ENCODE peak calls at places on chromosomes 12 and 14, in ten cellular contexts. Y, R, N, B, D, C, U, V, X and I are unnamed samples.

GRCh38 chr12:56488041-56488955 is at the start of gene GLS2:
- DNase-seq in Y (peak), R (peak), N (peak), B (peak), D (peak), C (peak), U (peak), V (peak), X (peak), I (peak)

GRCh38 chr12:102171951-102172350 is 25.7 kb downstream of the PMCH start:
- DNase-seq in Y (no peak), R (no peak), N (no peak), B (peak), D (no peak), C (no peak), U (no peak), V (no peak), X (no peak), I (no peak)

GRCh38 chr12:108400900-108401480 is 61.9 kb upstream of the CMKLR1 start:
- DNase-seq in Y (no peak), R (no peak), N (no peak), B (no peak), D (no peak), C (no peak), U (no peak), V (no peak), X (no peak), I (no peak)

GRCh38 chr12:57461904-57462306 is 2.3 kb downstream of the GLI1 start:
- DNase-seq in Y (peak), R (no peak), N (no peak), B (no peak), D (no peak), C (no peak), U (peak), V (no peak), X (no peak), I (no peak)

GRCh38 chr12:116406529-116406928 is 129.0 kb upstream of the MED13L start:
- DNase-seq in Y (peak), R (peak), N (no peak), B (peak), D (peak), C (no peak), U (peak), V (peak), X (peak), I (peak)

GRCh38 chr12:32005496-32006125 is 46.4 kb downstream of the RESF1 start:
- DNase-seq in Y (no peak), R (no peak), N (no peak), B (peak), D (no peak), C (no peak), U (no peak), V (no peak), X (no peak), I (no peak)

GRCh38 chr12:43132291-43132690 is 419.7 kb downstream of the ADAMTS20 start:
- DNase-seq in Y (peak), R (no peak), N (no peak), B (peak), D (no peak), C (no peak), U (no peak), V (no peak), X (no peak), I (no peak)

GRCh38 chr14:76954791-76955190 is 73.7 kb downstream of the IRF2BPL start:
- DNase-seq in Y (no peak), R (no peak), N (no peak), B (no peak), D (no peak), C (no peak), U (no peak), V (no peak), X (no peak), I (no peak)

GRCh38 chr12:131362290-131363211 is 348.3 kb upstream of the SFSWAP start:
- DNase-seq in Y (no peak), R (no peak), N (no peak), B (no peak), D (no peak), C (no peak), U (no peak), V (no peak), X (no peak), I (no peak)

GRCh38 chr12:1297206-1297605 is 297.2 kb downstream of the FBXL14 start:
- DNase-seq in Y (peak), R (no peak), N (peak), B (peak), D (no peak), C (no peak), U (peak), V (no peak), X (no peak), I (no peak)

GRCh38 chr14:69270795-69271708 is 11.1 kb downstream of the GALNT16 start:
- DNase-seq in Y (peak), R (no peak), N (peak), B (no peak), D (no peak), C (no peak), U (no peak), V (peak), X (no peak), I (no peak)

GRCh38 chr14:97887690-97888089 is 1090.5 kb downstream of the VRK1 start:
- DNase-seq in Y (no peak), R (no peak), N (no peak), B (no peak), D (no peak), C (no peak), U (no peak), V (no peak), X (no peak), I (no peak)

GRCh38 chr14:105146976-105147700 is 21.4 kb downstream of the JAG2 start:
- DNase-seq in Y (no peak), R (no peak), N (no peak), B (no peak), D (no peak), C (no peak), U (no peak), V (no peak), X (no peak), I (no peak)

GRCh38 chr14:93693914-93694313 is 94.4 kb downstream of the PRIMA1 start:
- DNase-seq in Y (no peak), R (no peak), N (no peak), B (no peak), D (no peak), C (no peak), U (no peak), V (no peak), X (no peak), I (no peak)

GRCh38 chr12:42904683-42905418 is 315.3 kb upstream of the PRICKLE1 start:
- DNase-seq in Y (no peak), R (no peak), N (no peak), B (no peak), D (no peak), C (no peak), U (no peak), V (no peak), X (no peak), I (no peak)

GRCh38 chr14:21476526-21476924 is 234 bp downstream of the RAB2B start:
- DNase-seq in Y (no peak), R (peak), N (no peak), B (peak), D (peak), C (no peak), U (no peak), V (peak), X (peak), I (no peak)

GRCh38 chr12:32535260-32535999 is 136.1 kb downstream of the FGD4 start:
- DNase-seq in Y (peak), R (no peak), N (peak), B (peak), D (peak), C (no peak), U (peak), V (peak), X (peak), I (peak)

GRCh38 chr14:53183071-53183470 is 29.9 kb upstream of the DDHD1 start:
- DNase-seq in Y (no peak), R (no peak), N (no peak), B (no peak), D (no peak), C (no peak), U (no peak), V (no peak), X (no peak), I (peak)

GRCh38 chr14:43754838-43755237 is 752.2 kb downstream of the FSCB start:
- DNase-seq in Y (no peak), R (no peak), N (no peak), B (no peak), D (no peak), C (no peak), U (no peak), V (no peak), X (no peak), I (no peak)

GRCh38 chr14:102277874-102278630 is 26.9 kb downstream of the MOK start:
- DNase-seq in Y (peak), R (no peak), N (no peak), B (no peak), D (no peak), C (no peak), U (no peak), V (no peak), X (no peak), I (no peak)

GRCh38 chr12:30795660-30796507 is 41.1 kb upstream of the CAPRIN2 start:
- DNase-seq in Y (peak), R (no peak), N (peak), B (peak), D (peak), C (no peak), U (peak), V (peak), X (peak), I (peak)

GRCh38 chr12:46160081-46160980 is 108.5 kb downstream of the SLC38A1 start:
- DNase-seq in Y (peak), R (no peak), N (peak), B (peak), D (no peak), C (peak), U (peak), V (no peak), X (no peak), I (peak)

GRCh38 chr14:96011609-96012008 is 27.6 kb upstream of the C14orf132 start:
- DNase-seq in Y (no peak), R (no peak), N (no peak), B (no peak), D (no peak), C (no peak), U (no peak), V (no peak), X (no peak), I (no peak)

GRCh38 chr14:104724981-104725771 is 1.1 kb downstream of the ADSS1 start:
- DNase-seq in Y (peak), R (no peak), N (peak), B (peak), D (no peak), C (no peak), U (no peak), V (peak), X (peak), I (peak)

GRCh38 chr12:11824736-11825135 is 175.3 kb downstream of the ETV6 start:
- DNase-seq in Y (no peak), R (no peak), N (no peak), B (no peak), D (no peak), C (no peak), U (no peak), V (no peak), X (no peak), I (no peak)

GRCh38 chr12:92619730-92620684 is 82.8 kb upstream of the PLEKHG7 start:
- DNase-seq in Y (no peak), R (no peak), N (no peak), B (no peak), D (no peak), C (no peak), U (peak), V (no peak), X (peak), I (no peak)

GRCh38 chr12:103771466-103771865 is 69.6 kb downstream of the NT5DC3 start:
- DNase-seq in Y (peak), R (no peak), N (peak), B (peak), D (no peak), C (no peak), U (peak), V (peak), X (peak), I (peak)

GRCh38 chr12:31322651-31323248 is 3.2 kb downstream of the SINHCAF start:
- DNase-seq in Y (peak), R (no peak), N (peak), B (peak), D (no peak), C (no peak), U (peak), V (peak), X (peak), I (no peak)

GRCh38 chr14:102590667-102591099 is 1.8 kb upstream of the RCOR1 start:
- DNase-seq in Y (peak), R (no peak), N (peak), B (peak), D (no peak), C (no peak), U (no peak), V (peak), X (peak), I (no peak)

GRCh38 chr12:30146561-30146960 is 362.8 kb upstream of the TMTC1 start:
- DNase-seq in Y (no peak), R (no peak), N (no peak), B (no peak), D (no peak), C (no peak), U (no peak), V (no peak), X (no peak), I (no peak)

GRCh38 chr12:89085421-89085820 is 266.9 kb downstream of the DUSP6 start:
- DNase-seq in Y (no peak), R (no peak), N (peak), B (no peak), D (no peak), C (no peak), U (no peak), V (no peak), X (no peak), I (no peak)

GRCh38 chr14:104266643-104267575 is 128.5 kb downstream of the KIF26A start:
- DNase-seq in Y (no peak), R (peak), N (no peak), B (no peak), D (no peak), C (no peak), U (no peak), V (peak), X (no peak), I (no peak)

GRCh38 chr12:109444263-109444662 is 32.8 kb downstream of the KCTD10 start:
- DNase-seq in Y (no peak), R (no peak), N (no peak), B (peak), D (no peak), C (no peak), U (no peak), V (no peak), X (no peak), I (no peak)

GRCh38 chr12:47549258-47549657 is 156.6 kb downstream of the RPAP3 start:
- DNase-seq in Y (peak), R (no peak), N (no peak), B (no peak), D (no peak), C (no peak), U (no peak), V (no peak), X (no peak), I (no peak)

GRCh38 chr12:47545938-47546609 is 159.8 kb downstream of the RPAP3 start:
- DNase-seq in Y (peak), R (no peak), N (no peak), B (no peak), D (no peak), C (no peak), U (peak), V (no peak), X (no peak), I (no peak)

GRCh38 chr12:47551426-47551851 is 154.4 kb downstream of the RPAP3 start:
- DNase-seq in Y (peak), R (no peak), N (no peak), B (peak), D (no peak), C (no peak), U (peak), V (no peak), X (no peak), I (no peak)

DNA sequence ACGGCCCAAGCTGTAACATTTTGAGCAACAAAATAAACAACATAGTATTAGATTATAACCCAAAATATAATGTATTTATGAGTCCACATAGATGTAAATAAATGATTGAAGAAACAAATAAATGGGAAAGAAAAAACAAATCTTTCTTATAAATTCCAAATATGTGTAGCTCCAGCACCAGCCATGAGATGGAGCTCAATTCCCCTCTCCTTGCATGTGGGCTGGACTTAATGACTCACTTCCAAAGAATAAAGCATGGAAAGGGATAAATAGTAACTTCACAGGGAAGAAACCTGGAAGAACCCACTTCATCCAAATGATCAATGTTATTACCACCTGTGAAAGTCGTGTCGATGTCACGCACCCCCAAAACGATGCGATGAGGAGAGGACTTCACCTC is 158.8 kb downstream of the RPAP3 start:
- DNase-seq in Y (peak), R (no peak), N (peak), B (peak), D (no peak), C (peak), U (peak), V (no peak), X (no peak), I (peak)
- TF ChIP-seq CTCF in Y (peak), R (no peak), N (peak), B (peak), D (no peak), C (peak), U (peak), V (peak), X (no peak), I (peak)

GRCh38 chr12:24599737-24600136 is 349.2 kb downstream of the BCAT1 start:
- DNase-seq in Y (no peak), R (no peak), N (no peak), B (no peak), D (no peak), C (no peak), U (no peak), V (no peak), X (no peak), I (no peak)
- TF ChIP-seq CTCF in Y (no peak), R (no peak), N (no peak), B (no peak), D (no peak), C (no peak), U (no peak), V (no peak), X (no peak), I (no peak)

DNA sequence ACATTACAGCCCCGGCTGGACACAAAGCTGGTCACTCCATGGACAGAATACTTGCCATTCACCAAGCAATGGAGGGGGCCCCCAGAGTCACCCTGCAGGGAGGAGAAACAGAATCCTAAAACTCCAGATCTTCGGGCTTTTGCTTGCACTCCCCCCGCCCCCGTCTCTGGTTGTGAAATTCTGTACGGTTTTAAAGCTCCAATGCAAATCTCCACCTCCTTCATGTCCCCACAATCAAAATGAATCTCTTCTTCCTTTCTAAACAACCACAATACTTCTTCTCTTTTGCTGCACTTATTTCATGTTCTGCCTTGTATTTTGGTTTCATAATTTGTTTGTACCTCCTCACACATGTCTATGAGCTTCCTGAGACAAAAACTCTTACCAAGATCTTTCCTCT is 5.8 kb upstream of the BIN2 start:
- DNase-seq in Y (no peak), R (no peak), N (no peak), B (no peak), D (no peak), C (no peak), U (no peak), V (no peak), X (no peak), I (no peak)
- TF ChIP-seq CTCF in Y (no peak), R (no peak), N (no peak), B (no peak), D (no peak), C (no peak), U (no peak), V (no peak), X (no peak), I (no peak)

GRCh38 chr14:92552066-92552465 is 38.5 kb downstream of the RIN3 start:
- DNase-seq in Y (no peak), R (no peak), N (no peak), B (no peak), D (no peak), C (no peak), U (no peak), V (no peak), X (no peak), I (no peak)

GRCh38 chr14:92551066-92551841 is 37.7 kb downstream of the RIN3 start:
- DNase-seq in Y (no peak), R (no peak), N (no peak), B (no peak), D (no peak), C (no peak), U (no peak), V (no peak), X (no peak), I (no peak)

GRCh38 chr14:92555440-92556111 is 42.0 kb downstream of the RIN3 start:
- DNase-seq in Y (no peak), R (no peak), N (no peak), B (no peak), D (no peak), C (no peak), U (no peak), V (no peak), X (no peak), I (no peak)

GRCh38 chr14:92556255-92556741 is 42.7 kb downstream of the RIN3 start:
- DNase-seq in Y (peak), R (no peak), N (no peak), B (peak), D (no peak), C (no peak), U (no peak), V (no peak), X (no peak), I (no peak)

GRCh38 chr14:92553456-92553855 is 39.9 kb downstream of the RIN3 start:
- DNase-seq in Y (peak), R (no peak), N (peak), B (peak), D (no peak), C (no peak), U (peak), V (peak), X (no peak), I (no peak)
- TF ChIP-seq CTCF in Y (no peak), R (no peak), N (peak), B (peak), D (no peak), C (no peak), U (peak), V (no peak), X (no peak), I (no peak)

GRCh38 chr14:91419044-91419397 is 1.4 kb upstream of the CCDC88C start:
- DNase-seq in Y (no peak), R (no peak), N (no peak), B (no peak), D (no peak), C (no peak), U (no peak), V (no peak), X (no peak), I (no peak)
- TF ChIP-seq CTCF in Y (no peak), R (no peak), N (no peak), B (no peak), D (no peak), C (no peak), U (no peak), V (no peak), X (no peak), I (no peak)

GRCh38 chr14:59131926-59132763 is 56.3 kb upstream of the DAAM1 start:
- DNase-seq in Y (no peak), R (no peak), N (no peak), B (no peak), D (no peak), C (no peak), U (no peak), V (no peak), X (no peak), I (no peak)
- TF ChIP-seq CTCF in Y (no peak), R (no peak), N (no peak), B (no peak), D (no peak), C (no peak), U (no peak), V (no peak), X (no peak), I (no peak)

DNA sequence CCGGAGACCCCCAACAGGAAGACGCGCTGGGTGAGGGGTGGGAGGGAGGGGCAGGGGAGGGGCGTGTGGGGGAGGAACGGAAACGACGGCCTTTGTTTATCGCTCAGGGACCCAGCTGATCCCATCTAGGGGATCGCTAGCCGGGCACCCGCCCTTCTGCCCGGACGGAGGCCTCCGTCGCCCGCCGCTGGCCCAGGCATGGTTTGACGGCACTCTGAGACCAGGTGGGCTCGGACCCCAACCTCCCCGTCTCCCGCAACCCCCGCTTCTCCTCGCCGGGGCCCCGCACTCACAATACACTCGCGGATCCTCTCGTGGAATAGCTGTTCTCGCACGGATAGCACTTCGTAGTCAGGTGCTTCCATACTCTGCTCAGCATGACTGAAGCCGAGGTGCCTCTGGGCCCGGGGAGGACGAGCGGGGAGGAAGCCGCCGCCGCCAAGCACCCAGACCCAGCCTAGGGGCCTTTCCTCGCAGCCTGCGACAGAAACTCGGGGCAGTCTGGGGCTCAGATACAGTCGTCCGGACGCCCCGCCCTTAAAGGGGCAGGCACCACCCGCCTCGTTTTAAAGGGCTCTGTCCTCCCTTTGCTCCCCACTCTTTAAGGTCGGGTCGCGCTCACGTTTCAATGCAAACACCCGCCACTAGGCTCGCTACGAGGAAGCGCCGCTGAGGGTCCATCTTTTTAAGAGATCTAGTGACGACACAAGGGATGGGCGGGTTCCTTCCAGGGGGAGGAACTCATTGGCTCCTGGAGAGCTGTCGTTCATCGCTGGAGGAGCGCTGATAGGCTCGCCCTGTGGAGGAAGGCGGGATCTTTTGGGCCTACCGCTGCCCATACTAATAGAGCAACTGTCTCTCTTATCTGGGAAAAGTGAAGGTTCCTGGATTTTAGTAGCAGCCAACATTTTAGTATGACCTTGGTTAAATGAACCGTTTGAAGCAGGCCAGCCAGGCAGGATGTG is at the start of gene LMBR1L:
- DNase-seq in Y (peak), R (peak), N (peak), B (peak), D (peak), C (peak), U (peak), V (peak), X (peak), I (peak)
- TF ChIP-seq CTCF in Y (peak), R (peak), N (peak), B (peak), D (no peak), C (peak), U (peak), V (peak), X (no peak), I (peak)